ENCODE peak calls at places on chromosomes 11 and 22, in ten cellular contexts. One of them, this sample, is unnamed.

GRCh38 chr22:50011447-50012200 is 941 bp downstream of the IL17REL start:
- DNase-seq in GM23338: peak; percentile 64
- DNase-seq in GM23248: no peak
- DNase-seq in A549: no peak
- DNase-seq in nucleus accumbens: no peak
- DNase-seq in stimulated activated CD4-positive, alpha-beta T cell treated with anti-CD3 and anti-CD28 coated beads, Interleukin-12 subunit alpha, Interleukin-12 subunit beta, amount 100 ng/mL, for 48 hours: no peak
- DNase-seq in small intestine: no peak
- DNase-seq in thoracic aorta: no peak
- DNase-seq in EL: no peak
- DNase-seq in body of pancreas: no peak
- DNase-seq in this sample: peak; percentile 45

GRCh38 chr11:10900686-10901415 is 43.0 kb upstream of the ZBED5 start:
- DNase-seq in GM23338: no peak
- DNase-seq in GM23248: peak; percentile 54
- DNase-seq in A549: no peak
- DNase-seq in nucleus accumbens: no peak
- DNase-seq in stimulated activated CD4-positive, alpha-beta T cell treated with anti-CD3 and anti-CD28 coated beads, Interleukin-12 subunit alpha, Interleukin-12 subunit beta, amount 100 ng/mL, for 48 hours: no peak
- DNase-seq in small intestine: no peak
- DNase-seq in thoracic aorta: no peak
- DNase-seq in EL: no peak
- DNase-seq in body of pancreas: no peak
- DNase-seq in this sample: no peak

GRCh38 chr22:36741204-36741793 is 34.6 kb downstream of the IFT27 start:
- DNase-seq in GM23338: peak; percentile 60
- DNase-seq in GM23248: peak; percentile 24
- DNase-seq in A549: peak; percentile 20
- DNase-seq in nucleus accumbens: no peak
- DNase-seq in stimulated activated CD4-positive, alpha-beta T cell treated with anti-CD3 and anti-CD28 coated beads, Interleukin-12 subunit alpha, Interleukin-12 subunit beta, amount 100 ng/mL, for 48 hours: no peak
- DNase-seq in small intestine: no peak
- DNase-seq in thoracic aorta: no peak
- DNase-seq in EL: peak; percentile 24
- DNase-seq in body of pancreas: no peak
- DNase-seq in this sample: no peak

GRCh38 chr11:68140496-68141246 is 19.5 kb upstream of the CHKA start:
- DNase-seq in GM23338: no peak
- DNase-seq in GM23248: no peak
- DNase-seq in A549: no peak
- DNase-seq in nucleus accumbens: peak; percentile 59
- DNase-seq in stimulated activated CD4-positive, alpha-beta T cell treated with anti-CD3 and anti-CD28 coated beads, Interleukin-12 subunit alpha, Interleukin-12 subunit beta, amount 100 ng/mL, for 48 hours: no peak
- DNase-seq in small intestine: no peak
- DNase-seq in thoracic aorta: no peak
- DNase-seq in EL: no peak
- DNase-seq in body of pancreas: peak; percentile 57
- DNase-seq in this sample: no peak

GRCh38 chr11:73972187-73972586 is 10.5 kb downstream of the UCP2 start:
- DNase-seq in GM23338: no peak
- DNase-seq in GM23248: no peak
- DNase-seq in A549: no peak
- DNase-seq in nucleus accumbens: no peak
- DNase-seq in stimulated activated CD4-positive, alpha-beta T cell treated with anti-CD3 and anti-CD28 coated beads, Interleukin-12 subunit alpha, Interleukin-12 subunit beta, amount 100 ng/mL, for 48 hours: no peak
- DNase-seq in small intestine: no peak
- DNase-seq in thoracic aorta: no peak
- DNase-seq in EL: no peak
- DNase-seq in body of pancreas: no peak
- DNase-seq in this sample: no peak

GRCh38 chr11:99464985-99465384 is 444.2 kb downstream of the CNTN5 start:
- DNase-seq in GM23338: no peak
- DNase-seq in GM23248: no peak
- DNase-seq in A549: no peak
- DNase-seq in nucleus accumbens: no peak
- DNase-seq in stimulated activated CD4-positive, alpha-beta T cell treated with anti-CD3 and anti-CD28 coated beads, Interleukin-12 subunit alpha, Interleukin-12 subunit beta, amount 100 ng/mL, for 48 hours: no peak
- DNase-seq in small intestine: no peak
- DNase-seq in thoracic aorta: no peak
- DNase-seq in EL: no peak
- DNase-seq in body of pancreas: no peak
- DNase-seq in this sample: no peak

GRCh38 chr22:29751139-29751538 is 15.7 kb downstream of the ZMAT5 start:
- DNase-seq in GM23338: no peak
- DNase-seq in GM23248: no peak
- DNase-seq in A549: no peak
- DNase-seq in nucleus accumbens: no peak
- DNase-seq in stimulated activated CD4-positive, alpha-beta T cell treated with anti-CD3 and anti-CD28 coated beads, Interleukin-12 subunit alpha, Interleukin-12 subunit beta, amount 100 ng/mL, for 48 hours: no peak
- DNase-seq in small intestine: no peak
- DNase-seq in thoracic aorta: no peak
- DNase-seq in EL: no peak
- DNase-seq in body of pancreas: no peak
- DNase-seq in this sample: no peak

GRCh38 chr11:57459112-57460016 is 964 bp upstream of the RTN4RL2 start:
- DNase-seq in GM23338: peak; percentile 58
- DNase-seq in GM23248: peak; percentile 61
- DNase-seq in A549: no peak
- DNase-seq in nucleus accumbens: no peak
- DNase-seq in stimulated activated CD4-positive, alpha-beta T cell treated with anti-CD3 and anti-CD28 coated beads, Interleukin-12 subunit alpha, Interleukin-12 subunit beta, amount 100 ng/mL, for 48 hours: no peak
- DNase-seq in small intestine: no peak
- DNase-seq in thoracic aorta: no peak
- DNase-seq in EL: no peak
- DNase-seq in body of pancreas: no peak
- DNase-seq in this sample: no peak

GRCh38 chr22:35629406-35630234 is 12.5 kb upstream of the MB start:
- DNase-seq in GM23338: peak; percentile 64
- DNase-seq in GM23248: peak; percentile 98
- DNase-seq in A549: peak; percentile 84
- DNase-seq in nucleus accumbens: no peak
- DNase-seq in stimulated activated CD4-positive, alpha-beta T cell treated with anti-CD3 and anti-CD28 coated beads, Interleukin-12 subunit alpha, Interleukin-12 subunit beta, amount 100 ng/mL, for 48 hours: peak; percentile 42
- DNase-seq in small intestine: no peak
- DNase-seq in thoracic aorta: peak; percentile 73
- DNase-seq in EL: peak; percentile 100
- DNase-seq in body of pancreas: peak; percentile 38
- DNase-seq in this sample: peak; percentile 31

GRCh38 chr22:30305519-30305905 is 16.2 kb upstream of the CASTOR1 start:
- DNase-seq in GM23338: no peak
- DNase-seq in GM23248: peak; percentile 40
- DNase-seq in A549: no peak
- DNase-seq in nucleus accumbens: peak; percentile 25
- DNase-seq in stimulated activated CD4-positive, alpha-beta T cell treated with anti-CD3 and anti-CD28 coated beads, Interleukin-12 subunit alpha, Interleukin-12 subunit beta, amount 100 ng/mL, for 48 hours: no peak
- DNase-seq in small intestine: peak; percentile 66
- DNase-seq in thoracic aorta: no peak
- DNase-seq in EL: no peak
- DNase-seq in body of pancreas: no peak
- DNase-seq in this sample: peak; percentile 60

GRCh38 chr11:130710442-130711101 is 205.7 kb downstream of the SNX19 start:
- DNase-seq in GM23338: no peak
- DNase-seq in GM23248: no peak
- DNase-seq in A549: no peak
- DNase-seq in nucleus accumbens: no peak
- DNase-seq in stimulated activated CD4-positive, alpha-beta T cell treated with anti-CD3 and anti-CD28 coated beads, Interleukin-12 subunit alpha, Interleukin-12 subunit beta, amount 100 ng/mL, for 48 hours: no peak
- DNase-seq in small intestine: peak; percentile 2
- DNase-seq in thoracic aorta: no peak
- DNase-seq in EL: no peak
- DNase-seq in body of pancreas: no peak
- DNase-seq in this sample: no peak

GRCh38 chr11:105923814-105924213 is 98.2 kb downstream of the MSANTD4 start:
- DNase-seq in GM23338: no peak
- DNase-seq in GM23248: peak; percentile 62
- DNase-seq in A549: no peak
- DNase-seq in nucleus accumbens: no peak
- DNase-seq in stimulated activated CD4-positive, alpha-beta T cell treated with anti-CD3 and anti-CD28 coated beads, Interleukin-12 subunit alpha, Interleukin-12 subunit beta, amount 100 ng/mL, for 48 hours: no peak
- DNase-seq in small intestine: no peak
- DNase-seq in thoracic aorta: no peak
- DNase-seq in EL: peak; percentile 35
- DNase-seq in body of pancreas: no peak
- DNase-seq in this sample: no peak

GRCh38 chr11:116823031-116823843 is at the start of gene APOA4:
- DNase-seq in GM23338: no peak
- DNase-seq in GM23248: no peak
- DNase-seq in A549: no peak
- DNase-seq in nucleus accumbens: no peak
- DNase-seq in stimulated activated CD4-positive, alpha-beta T cell treated with anti-CD3 and anti-CD28 coated beads, Interleukin-12 subunit alpha, Interleukin-12 subunit beta, amount 100 ng/mL, for 48 hours: no peak
- DNase-seq in small intestine: peak; percentile 88
- DNase-seq in thoracic aorta: no peak
- DNase-seq in EL: no peak
- DNase-seq in body of pancreas: no peak
- DNase-seq in this sample: no peak

GRCh38 chr11:69775163-69775755 is at the start of gene FGF4:
- DNase-seq in GM23338: peak; percentile 68
- DNase-seq in GM23248: no peak
- DNase-seq in A549: no peak
- DNase-seq in nucleus accumbens: no peak
- DNase-seq in stimulated activated CD4-positive, alpha-beta T cell treated with anti-CD3 and anti-CD28 coated beads, Interleukin-12 subunit alpha, Interleukin-12 subunit beta, amount 100 ng/mL, for 48 hours: no peak
- DNase-seq in small intestine: no peak
- DNase-seq in thoracic aorta: no peak
- DNase-seq in EL: no peak
- DNase-seq in body of pancreas: no peak
- DNase-seq in this sample: no peak

GRCh38 chr11:8906629-8907028 is 4.4 kb upstream of the AKIP1 start:
- DNase-seq in GM23338: no peak
- DNase-seq in GM23248: peak; percentile 83
- DNase-seq in A549: peak; percentile 65
- DNase-seq in nucleus accumbens: no peak
- DNase-seq in stimulated activated CD4-positive, alpha-beta T cell treated with anti-CD3 and anti-CD28 coated beads, Interleukin-12 subunit alpha, Interleukin-12 subunit beta, amount 100 ng/mL, for 48 hours: no peak
- DNase-seq in small intestine: no peak
- DNase-seq in thoracic aorta: no peak
- DNase-seq in EL: peak; percentile 82
- DNase-seq in body of pancreas: no peak
- DNase-seq in this sample: no peak

GRCh38 chr11:1241706-1242105 is 18.8 kb downstream of the MUC5B start:
- DNase-seq in GM23338: no peak
- DNase-seq in GM23248: no peak
- DNase-seq in A549: no peak
- DNase-seq in nucleus accumbens: no peak
- DNase-seq in stimulated activated CD4-positive, alpha-beta T cell treated with anti-CD3 and anti-CD28 coated beads, Interleukin-12 subunit alpha, Interleukin-12 subunit beta, amount 100 ng/mL, for 48 hours: no peak
- DNase-seq in small intestine: no peak
- DNase-seq in thoracic aorta: no peak
- DNase-seq in EL: no peak
- DNase-seq in body of pancreas: no peak
- DNase-seq in this sample: no peak

GRCh38 chr22:31611065-31611760 is 50.8 kb downstream of the PISD start:
- DNase-seq in GM23338: no peak
- DNase-seq in GM23248: no peak
- DNase-seq in A549: no peak
- DNase-seq in nucleus accumbens: no peak
- DNase-seq in stimulated activated CD4-positive, alpha-beta T cell treated with anti-CD3 and anti-CD28 coated beads, Interleukin-12 subunit alpha, Interleukin-12 subunit beta, amount 100 ng/mL, for 48 hours: no peak
- DNase-seq in small intestine: no peak
- DNase-seq in thoracic aorta: no peak
- DNase-seq in EL: no peak
- DNase-seq in body of pancreas: no peak
- DNase-seq in this sample: no peak

GRCh38 chr22:46421272-46421671 is 85.8 kb downstream of the TRMU start:
- DNase-seq in GM23338: no peak
- DNase-seq in GM23248: no peak
- DNase-seq in A549: no peak
- DNase-seq in nucleus accumbens: no peak
- DNase-seq in stimulated activated CD4-positive, alpha-beta T cell treated with anti-CD3 and anti-CD28 coated beads, Interleukin-12 subunit alpha, Interleukin-12 subunit beta, amount 100 ng/mL, for 48 hours: no peak
- DNase-seq in small intestine: no peak
- DNase-seq in thoracic aorta: no peak
- DNase-seq in EL: no peak
- DNase-seq in body of pancreas: no peak
- DNase-seq in this sample: peak; percentile 61

GRCh38 chr11:72832301-72833082 is 18.3 kb downstream of the ATG16L2 start:
- DNase-seq in GM23338: no peak
- DNase-seq in GM23248: no peak
- DNase-seq in A549: no peak
- DNase-seq in nucleus accumbens: no peak
- DNase-seq in stimulated activated CD4-positive, alpha-beta T cell treated with anti-CD3 and anti-CD28 coated beads, Interleukin-12 subunit alpha, Interleukin-12 subunit beta, amount 100 ng/mL, for 48 hours: no peak
- DNase-seq in small intestine: no peak
- DNase-seq in thoracic aorta: no peak
- DNase-seq in EL: no peak
- DNase-seq in body of pancreas: no peak
- DNase-seq in this sample: no peak

GRCh38 chr11:83292709-83293435 is 6.7 kb upstream of the CCDC90B start:
- DNase-seq in GM23338: peak; percentile 95
- DNase-seq in GM23248: peak; percentile 93
- DNase-seq in A549: peak; percentile 60
- DNase-seq in nucleus accumbens: peak; percentile 33
- DNase-seq in stimulated activated CD4-positive, alpha-beta T cell treated with anti-CD3 and anti-CD28 coated beads, Interleukin-12 subunit alpha, Interleukin-12 subunit beta, amount 100 ng/mL, for 48 hours: peak; percentile 50
- DNase-seq in small intestine: peak; percentile 63
- DNase-seq in thoracic aorta: no peak
- DNase-seq in EL: peak; percentile 67
- DNase-seq in body of pancreas: peak; percentile 22
- DNase-seq in this sample: peak; percentile 19

GRCh38 chr11:34997872-34998548 is 81.6 kb downstream of the PDHX start:
- DNase-seq in GM23338: no peak
- DNase-seq in GM23248: peak; percentile 70
- DNase-seq in A549: no peak
- DNase-seq in nucleus accumbens: no peak
- DNase-seq in stimulated activated CD4-positive, alpha-beta T cell treated with anti-CD3 and anti-CD28 coated beads, Interleukin-12 subunit alpha, Interleukin-12 subunit beta, amount 100 ng/mL, for 48 hours: no peak
- DNase-seq in small intestine: peak; percentile 30
- DNase-seq in thoracic aorta: no peak
- DNase-seq in EL: peak; percentile 37
- DNase-seq in body of pancreas: no peak
- DNase-seq in this sample: no peak

GRCh38 chr22:44950806-44951509 is 58.8 kb downstream of the PHF21B start:
- DNase-seq in GM23338: no peak
- DNase-seq in GM23248: no peak
- DNase-seq in A549: no peak
- DNase-seq in nucleus accumbens: no peak
- DNase-seq in stimulated activated CD4-positive, alpha-beta T cell treated with anti-CD3 and anti-CD28 coated beads, Interleukin-12 subunit alpha, Interleukin-12 subunit beta, amount 100 ng/mL, for 48 hours: no peak
- DNase-seq in small intestine: no peak
- DNase-seq in thoracic aorta: no peak
- DNase-seq in EL: no peak
- DNase-seq in body of pancreas: no peak
- DNase-seq in this sample: no peak

GRCh38 chr22:36922097-36922608 is 8.7 kb downstream of the CSF2RB start:
- DNase-seq in GM23338: peak; percentile 52
- DNase-seq in GM23248: peak; percentile 5
- DNase-seq in A549: no peak
- DNase-seq in nucleus accumbens: no peak
- DNase-seq in stimulated activated CD4-positive, alpha-beta T cell treated with anti-CD3 and anti-CD28 coated beads, Interleukin-12 subunit alpha, Interleukin-12 subunit beta, amount 100 ng/mL, for 48 hours: no peak
- DNase-seq in small intestine: no peak
- DNase-seq in thoracic aorta: no peak
- DNase-seq in EL: no peak
- DNase-seq in body of pancreas: no peak
- DNase-seq in this sample: no peak

GRCh38 chr22:33465554-33465953 is 407.4 kb upstream of the SYN3 start:
- DNase-seq in GM23338: no peak
- DNase-seq in GM23248: no peak
- DNase-seq in A549: no peak
- DNase-seq in nucleus accumbens: no peak
- DNase-seq in stimulated activated CD4-positive, alpha-beta T cell treated with anti-CD3 and anti-CD28 coated beads, Interleukin-12 subunit alpha, Interleukin-12 subunit beta, amount 100 ng/mL, for 48 hours: no peak
- DNase-seq in small intestine: no peak
- DNase-seq in thoracic aorta: no peak
- DNase-seq in EL: no peak
- DNase-seq in body of pancreas: no peak
- DNase-seq in this sample: no peak